ENCODE peak calls at places on chromosome 20, in five cellular contexts. One of them, this sample, is unnamed.

GRCh38 chr20:10924628-10925266 is 250.9 kb upstream of the JAG1 start:
- DNase-seq in D721Med: no peak
- DNase-seq in activated CD4-positive, alpha-beta memory T cell treated with anti-CD3 and anti-CD28 coated beads, Interleukin-2, amount 10 ng/mL, durations not matched to agents 7 days and 5 days: no peak
- DNase-seq in stimulated activated CD4-positive, alpha-beta T cell treated with anti-CD3 and anti-CD28 coated beads, Interleukin-15, amount 100 ng/mL, for 1 hour: no peak
- DNase-seq in foreskin melanocyte: no peak
- DNase-seq in this sample: no peak

GRCh38 chr20:32326507-32326851 is 31.7 kb upstream of the ASXL1 start:
- DNase-seq in D721Med: no peak
- DNase-seq in activated CD4-positive, alpha-beta memory T cell treated with anti-CD3 and anti-CD28 coated beads, Interleukin-2, amount 10 ng/mL, durations not matched to agents 7 days and 5 days: no peak
- DNase-seq in stimulated activated CD4-positive, alpha-beta T cell treated with anti-CD3 and anti-CD28 coated beads, Interleukin-15, amount 100 ng/mL, for 1 hour: no peak
- DNase-seq in foreskin melanocyte: no peak
- DNase-seq in this sample: no peak

GRCh38 chr20:23269954-23270353 is 80.6 kb upstream of the NXT1 start:
- DNase-seq in D721Med: no peak
- DNase-seq in activated CD4-positive, alpha-beta memory T cell treated with anti-CD3 and anti-CD28 coated beads, Interleukin-2, amount 10 ng/mL, durations not matched to agents 7 days and 5 days: no peak
- DNase-seq in stimulated activated CD4-positive, alpha-beta T cell treated with anti-CD3 and anti-CD28 coated beads, Interleukin-15, amount 100 ng/mL, for 1 hour: no peak
- DNase-seq in foreskin melanocyte: no peak
- DNase-seq in this sample: no peak

GRCh38 chr20:60446273-60447111 is 488.3 kb downstream of the CDH26 start:
- DNase-seq in D721Med: no peak
- DNase-seq in activated CD4-positive, alpha-beta memory T cell treated with anti-CD3 and anti-CD28 coated beads, Interleukin-2, amount 10 ng/mL, durations not matched to agents 7 days and 5 days: no peak
- DNase-seq in stimulated activated CD4-positive, alpha-beta T cell treated with anti-CD3 and anti-CD28 coated beads, Interleukin-15, amount 100 ng/mL, for 1 hour: no peak
- DNase-seq in foreskin melanocyte: no peak
- DNase-seq in this sample: no peak

GRCh38 chr20:21109144-21109543 is 3.0 kb upstream of the LINC00237 start:
- DNase-seq in D721Med: no peak
- DNase-seq in activated CD4-positive, alpha-beta memory T cell treated with anti-CD3 and anti-CD28 coated beads, Interleukin-2, amount 10 ng/mL, durations not matched to agents 7 days and 5 days: no peak
- DNase-seq in stimulated activated CD4-positive, alpha-beta T cell treated with anti-CD3 and anti-CD28 coated beads, Interleukin-15, amount 100 ng/mL, for 1 hour: no peak
- DNase-seq in foreskin melanocyte: no peak
- DNase-seq in this sample: no peak

GRCh38 chr20:6959900-6960312 is 192.4 kb downstream of the BMP2 start:
- DNase-seq in D721Med: no peak
- DNase-seq in activated CD4-positive, alpha-beta memory T cell treated with anti-CD3 and anti-CD28 coated beads, Interleukin-2, amount 10 ng/mL, durations not matched to agents 7 days and 5 days: no peak
- DNase-seq in stimulated activated CD4-positive, alpha-beta T cell treated with anti-CD3 and anti-CD28 coated beads, Interleukin-15, amount 100 ng/mL, for 1 hour: no peak
- DNase-seq in foreskin melanocyte: no peak
- DNase-seq in this sample: no peak

GRCh38 chr20:13777171-13777601 is 7.5 kb downstream of the ESF1 start:
- DNase-seq in D721Med: no peak
- DNase-seq in activated CD4-positive, alpha-beta memory T cell treated with anti-CD3 and anti-CD28 coated beads, Interleukin-2, amount 10 ng/mL, durations not matched to agents 7 days and 5 days: no peak
- DNase-seq in stimulated activated CD4-positive, alpha-beta T cell treated with anti-CD3 and anti-CD28 coated beads, Interleukin-15, amount 100 ng/mL, for 1 hour: no peak
- DNase-seq in foreskin melanocyte: no peak
- DNase-seq in this sample: no peak

GRCh38 chr20:12482661-12483060 is 526.1 kb upstream of the SPTLC3 start:
- DNase-seq in D721Med: no peak
- DNase-seq in activated CD4-positive, alpha-beta memory T cell treated with anti-CD3 and anti-CD28 coated beads, Interleukin-2, amount 10 ng/mL, durations not matched to agents 7 days and 5 days: no peak
- DNase-seq in stimulated activated CD4-positive, alpha-beta T cell treated with anti-CD3 and anti-CD28 coated beads, Interleukin-15, amount 100 ng/mL, for 1 hour: no peak
- DNase-seq in foreskin melanocyte: no peak
- DNase-seq in this sample: no peak

GRCh38 chr20:45343445-45343866 is 4.8 kb downstream of the SDC4 start:
- DNase-seq in D721Med: no peak
- DNase-seq in activated CD4-positive, alpha-beta memory T cell treated with anti-CD3 and anti-CD28 coated beads, Interleukin-2, amount 10 ng/mL, durations not matched to agents 7 days and 5 days: no peak
- DNase-seq in stimulated activated CD4-positive, alpha-beta T cell treated with anti-CD3 and anti-CD28 coated beads, Interleukin-15, amount 100 ng/mL, for 1 hour: no peak
- DNase-seq in foreskin melanocyte: no peak
- DNase-seq in this sample: no peak